ENCODE peak calls at places on chromosomes 7 and 10, in eight cellular contexts. One of them, this sample, is unnamed.

GRCh38 chr10:49303711-49304110 is 4.7 kb downstream of the C10orf71 start:
- DNase-seq in islet precursor cell: no peak
- DNase-seq in immature natural killer cell: no peak
- DNase-seq in lung microvascular endothelial cell: no peak
- DNase-seq in pulmonary artery endothelial cell: no peak
- DNase-seq in COR-L47: no peak
- DNase-seq in progenitor cell of endocrine pancreas: no peak
- DNase-seq in cardiac fibroblast: no peak
- DNase-seq in this sample: peak; percentile 62

GRCh38 chr10:14244147-14244546 is 86.6 kb downstream of the FRMD4A start:
- DNase-seq in islet precursor cell: peak; percentile 76
- DNase-seq in immature natural killer cell: no peak
- DNase-seq in lung microvascular endothelial cell: peak; percentile 6
- DNase-seq in pulmonary artery endothelial cell: no peak
- DNase-seq in COR-L47: no peak
- DNase-seq in progenitor cell of endocrine pancreas: no peak
- DNase-seq in cardiac fibroblast: peak; percentile 6
- DNase-seq in this sample: peak; percentile 81

GRCh38 chr7:88243345-88243909 is 23.6 kb upstream of the SRI start:
- DNase-seq in islet precursor cell: peak; percentile 68
- DNase-seq in immature natural killer cell: no peak
- DNase-seq in lung microvascular endothelial cell: peak; percentile 90
- DNase-seq in pulmonary artery endothelial cell: no peak
- DNase-seq in COR-L47: peak; percentile 61
- DNase-seq in progenitor cell of endocrine pancreas: no peak
- DNase-seq in cardiac fibroblast: peak; percentile 69
- DNase-seq in this sample: peak; percentile 69

GRCh38 chr7:132489776-132490237 is 86.5 kb downstream of the PLXNA4 start:
- DNase-seq in islet precursor cell: no peak
- DNase-seq in immature natural killer cell: no peak
- DNase-seq in lung microvascular endothelial cell: no peak
- DNase-seq in pulmonary artery endothelial cell: no peak
- DNase-seq in COR-L47: no peak
- DNase-seq in progenitor cell of endocrine pancreas: no peak
- DNase-seq in cardiac fibroblast: no peak
- DNase-seq in this sample: no peak

GRCh38 chr7:75740846-75741497 is 2.2 kb upstream of the HIP1 start:
- DNase-seq in islet precursor cell: no peak
- DNase-seq in immature natural killer cell: no peak
- DNase-seq in lung microvascular endothelial cell: no peak
- DNase-seq in pulmonary artery endothelial cell: no peak
- DNase-seq in COR-L47: no peak
- DNase-seq in progenitor cell of endocrine pancreas: no peak
- DNase-seq in cardiac fibroblast: peak; percentile 44
- DNase-seq in this sample: peak; percentile 71

GRCh38 chr7:115328018-115328417 is 406.1 kb downstream of the MDFIC start:
- DNase-seq in islet precursor cell: no peak
- DNase-seq in immature natural killer cell: no peak
- DNase-seq in lung microvascular endothelial cell: no peak
- DNase-seq in pulmonary artery endothelial cell: no peak
- DNase-seq in COR-L47: no peak
- DNase-seq in progenitor cell of endocrine pancreas: no peak
- DNase-seq in cardiac fibroblast: no peak
- DNase-seq in this sample: no peak

GRCh38 chr10:120415709-120416330 is 41.2 kb upstream of the PLPP4 start:
- DNase-seq in islet precursor cell: no peak
- DNase-seq in immature natural killer cell: no peak
- DNase-seq in lung microvascular endothelial cell: no peak
- DNase-seq in pulmonary artery endothelial cell: no peak
- DNase-seq in COR-L47: no peak
- DNase-seq in progenitor cell of endocrine pancreas: no peak
- DNase-seq in cardiac fibroblast: peak; percentile 60
- DNase-seq in this sample: no peak

GRCh38 chr7:8109196-8110022 is 140.8 kb downstream of the GLCCI1 start:
- DNase-seq in islet precursor cell: peak; percentile 64
- DNase-seq in immature natural killer cell: no peak
- DNase-seq in lung microvascular endothelial cell: no peak
- DNase-seq in pulmonary artery endothelial cell: no peak
- DNase-seq in COR-L47: no peak
- DNase-seq in progenitor cell of endocrine pancreas: no peak
- DNase-seq in cardiac fibroblast: peak; percentile 21
- DNase-seq in this sample: no peak

GRCh38 chr7:1230411-1231213 is 2.1 kb upstream of the UNCX start:
- DNase-seq in islet precursor cell: peak; percentile 51
- DNase-seq in immature natural killer cell: no peak
- DNase-seq in lung microvascular endothelial cell: no peak
- DNase-seq in pulmonary artery endothelial cell: no peak
- DNase-seq in COR-L47: no peak
- DNase-seq in progenitor cell of endocrine pancreas: no peak
- DNase-seq in cardiac fibroblast: no peak
- DNase-seq in this sample: peak; percentile 66

GRCh38 chr7:137909042-137909441 is 62.3 kb upstream of the DGKI start:
- DNase-seq in islet precursor cell: no peak
- DNase-seq in immature natural killer cell: no peak
- DNase-seq in lung microvascular endothelial cell: no peak
- DNase-seq in pulmonary artery endothelial cell: no peak
- DNase-seq in COR-L47: no peak
- DNase-seq in progenitor cell of endocrine pancreas: no peak
- DNase-seq in cardiac fibroblast: no peak
- DNase-seq in this sample: no peak

GRCh38 chr7:128192497-128193142 is 48.5 kb upstream of the LEP start:
- DNase-seq in islet precursor cell: peak; percentile 27
- DNase-seq in immature natural killer cell: no peak
- DNase-seq in lung microvascular endothelial cell: no peak
- DNase-seq in pulmonary artery endothelial cell: no peak
- DNase-seq in COR-L47: no peak
- DNase-seq in progenitor cell of endocrine pancreas: no peak
- DNase-seq in cardiac fibroblast: no peak
- DNase-seq in this sample: no peak

GRCh38 chr7:116809636-116810266 is 52.6 kb upstream of the CAPZA2 start:
- DNase-seq in islet precursor cell: no peak
- DNase-seq in immature natural killer cell: peak; percentile 18
- DNase-seq in lung microvascular endothelial cell: peak; percentile 84
- DNase-seq in pulmonary artery endothelial cell: peak; percentile 37
- DNase-seq in COR-L47: peak; percentile 72
- DNase-seq in progenitor cell of endocrine pancreas: no peak
- DNase-seq in cardiac fibroblast: peak; percentile 85
- DNase-seq in this sample: no peak

GRCh38 chr10:84193327-84193726 is 1.0 kb upstream of the CDHR1 start:
- DNase-seq in islet precursor cell: peak; percentile 28
- DNase-seq in immature natural killer cell: no peak
- DNase-seq in lung microvascular endothelial cell: no peak
- DNase-seq in pulmonary artery endothelial cell: no peak
- DNase-seq in COR-L47: no peak
- DNase-seq in progenitor cell of endocrine pancreas: no peak
- DNase-seq in cardiac fibroblast: no peak
- DNase-seq in this sample: no peak

GRCh38 chr10:83373659-83374058 is 765.6 kb upstream of the GHITM start:
- DNase-seq in islet precursor cell: no peak
- DNase-seq in immature natural killer cell: no peak
- DNase-seq in lung microvascular endothelial cell: no peak
- DNase-seq in pulmonary artery endothelial cell: no peak
- DNase-seq in COR-L47: no peak
- DNase-seq in progenitor cell of endocrine pancreas: no peak
- DNase-seq in cardiac fibroblast: peak; percentile 52
- DNase-seq in this sample: peak; percentile 80

GRCh38 chr7:7099584-7100014 is 82.7 kb upstream of the C1GALT1 start:
- DNase-seq in islet precursor cell: peak; percentile 100
- DNase-seq in immature natural killer cell: no peak
- DNase-seq in lung microvascular endothelial cell: peak; percentile 72
- DNase-seq in pulmonary artery endothelial cell: peak; percentile 95
- DNase-seq in COR-L47: no peak
- DNase-seq in progenitor cell of endocrine pancreas: peak; percentile 32
- DNase-seq in cardiac fibroblast: peak; percentile 96
- DNase-seq in this sample: peak; percentile 97

GRCh38 chr7:77276120-77276519 is 76.5 kb upstream of the FGL2 start:
- DNase-seq in islet precursor cell: no peak
- DNase-seq in immature natural killer cell: peak; percentile 16
- DNase-seq in lung microvascular endothelial cell: no peak
- DNase-seq in pulmonary artery endothelial cell: no peak
- DNase-seq in COR-L47: no peak
- DNase-seq in progenitor cell of endocrine pancreas: no peak
- DNase-seq in cardiac fibroblast: peak; percentile 2
- DNase-seq in this sample: no peak

GRCh38 chr7:36224916-36225858 is 72.1 kb downstream of the EEPD1 start:
- DNase-seq in islet precursor cell: no peak
- DNase-seq in immature natural killer cell: no peak
- DNase-seq in lung microvascular endothelial cell: no peak
- DNase-seq in pulmonary artery endothelial cell: no peak
- DNase-seq in COR-L47: no peak
- DNase-seq in progenitor cell of endocrine pancreas: no peak
- DNase-seq in cardiac fibroblast: no peak
- DNase-seq in this sample: no peak

GRCh38 chr10:131570716-131571307 is 259.3 kb upstream of the TCERG1L start:
- DNase-seq in islet precursor cell: peak; percentile 38
- DNase-seq in immature natural killer cell: no peak
- DNase-seq in lung microvascular endothelial cell: no peak
- DNase-seq in pulmonary artery endothelial cell: no peak
- DNase-seq in COR-L47: no peak
- DNase-seq in progenitor cell of endocrine pancreas: no peak
- DNase-seq in cardiac fibroblast: no peak
- DNase-seq in this sample: peak; percentile 36

GRCh38 chr7:27110977-27111752 is 8.7 kb upstream of the HOXA2 start:
- DNase-seq in islet precursor cell: peak; percentile 51
- DNase-seq in immature natural killer cell: no peak
- DNase-seq in lung microvascular endothelial cell: peak; percentile 79
- DNase-seq in pulmonary artery endothelial cell: no peak
- DNase-seq in COR-L47: no peak
- DNase-seq in progenitor cell of endocrine pancreas: no peak
- DNase-seq in cardiac fibroblast: peak; percentile 34
- DNase-seq in this sample: no peak

GRCh38 chr10:50470798-50471582 is 152.8 kb downstream of the SGMS1 start:
- DNase-seq in islet precursor cell: peak; percentile 54
- DNase-seq in immature natural killer cell: no peak
- DNase-seq in lung microvascular endothelial cell: no peak
- DNase-seq in pulmonary artery endothelial cell: no peak
- DNase-seq in COR-L47: no peak
- DNase-seq in progenitor cell of endocrine pancreas: no peak
- DNase-seq in cardiac fibroblast: no peak
- DNase-seq in this sample: no peak

GRCh38 chr7:97697396-97697795 is 34.5 kb upstream of the TAC1 start:
- DNase-seq in islet precursor cell: no peak
- DNase-seq in immature natural killer cell: no peak
- DNase-seq in lung microvascular endothelial cell: no peak
- DNase-seq in pulmonary artery endothelial cell: no peak
- DNase-seq in COR-L47: no peak
- DNase-seq in progenitor cell of endocrine pancreas: no peak
- DNase-seq in cardiac fibroblast: no peak
- DNase-seq in this sample: no peak

GRCh38 chr10:77949167-77949566 is 22.6 kb upstream of the DLG5 start:
- DNase-seq in islet precursor cell: peak; percentile 99
- DNase-seq in immature natural killer cell: no peak
- DNase-seq in lung microvascular endothelial cell: no peak
- DNase-seq in pulmonary artery endothelial cell: no peak
- DNase-seq in COR-L47: no peak
- DNase-seq in progenitor cell of endocrine pancreas: no peak
- DNase-seq in cardiac fibroblast: peak; percentile 66
- DNase-seq in this sample: peak; percentile 97

GRCh38 chr7:26426096-26426495 is 134.4 kb downstream of the SNX10 start:
- DNase-seq in islet precursor cell: no peak
- DNase-seq in immature natural killer cell: no peak
- DNase-seq in lung microvascular endothelial cell: no peak
- DNase-seq in pulmonary artery endothelial cell: no peak
- DNase-seq in COR-L47: no peak
- DNase-seq in progenitor cell of endocrine pancreas: no peak
- DNase-seq in cardiac fibroblast: no peak
- DNase-seq in this sample: no peak

GRCh38 chr10:75356484-75356883 is 45.1 kb downstream of the ZNF503 start:
- DNase-seq in islet precursor cell: no peak
- DNase-seq in immature natural killer cell: no peak
- DNase-seq in lung microvascular endothelial cell: no peak
- DNase-seq in pulmonary artery endothelial cell: no peak
- DNase-seq in COR-L47: no peak
- DNase-seq in progenitor cell of endocrine pancreas: no peak
- DNase-seq in cardiac fibroblast: no peak
- DNase-seq in this sample: peak; percentile 64

GRCh38 chr10:86284355-86285105 is 82.1 kb downstream of the GRID1 start:
- DNase-seq in islet precursor cell: peak; percentile 40
- DNase-seq in immature natural killer cell: no peak
- DNase-seq in lung microvascular endothelial cell: no peak
- DNase-seq in pulmonary artery endothelial cell: no peak
- DNase-seq in COR-L47: no peak
- DNase-seq in progenitor cell of endocrine pancreas: no peak
- DNase-seq in cardiac fibroblast: no peak
- DNase-seq in this sample: peak; percentile 28

GRCh38 chr7:20113423-20114027 is 103.7 kb downstream of the MACC1 start:
- DNase-seq in islet precursor cell: no peak
- DNase-seq in immature natural killer cell: no peak
- DNase-seq in lung microvascular endothelial cell: no peak
- DNase-seq in pulmonary artery endothelial cell: no peak
- DNase-seq in COR-L47: no peak
- DNase-seq in progenitor cell of endocrine pancreas: no peak
- DNase-seq in cardiac fibroblast: no peak
- DNase-seq in this sample: no peak

GRCh38 chr10:105714728-105715127 is 1073.6 kb downstream of the SORCS3 start:
- DNase-seq in islet precursor cell: peak; percentile 51
- DNase-seq in immature natural killer cell: no peak
- DNase-seq in lung microvascular endothelial cell: no peak
- DNase-seq in pulmonary artery endothelial cell: no peak
- DNase-seq in COR-L47: no peak
- DNase-seq in progenitor cell of endocrine pancreas: no peak
- DNase-seq in cardiac fibroblast: no peak
- DNase-seq in this sample: no peak

GRCh38 chr10:97291357-97292096 is 910 bp downstream of the ARHGAP19 start:
- DNase-seq in islet precursor cell: no peak
- DNase-seq in immature natural killer cell: no peak
- DNase-seq in lung microvascular endothelial cell: no peak
- DNase-seq in pulmonary artery endothelial cell: no peak
- DNase-seq in COR-L47: no peak
- DNase-seq in progenitor cell of endocrine pancreas: no peak
- DNase-seq in cardiac fibroblast: no peak
- DNase-seq in this sample: no peak

GRCh38 chr10:283916-284356 is 148.7 kb downstream of the ZMYND11 start:
- DNase-seq in islet precursor cell: no peak
- DNase-seq in immature natural killer cell: no peak
- DNase-seq in lung microvascular endothelial cell: no peak
- DNase-seq in pulmonary artery endothelial cell: no peak
- DNase-seq in COR-L47: no peak
- DNase-seq in progenitor cell of endocrine pancreas: no peak
- DNase-seq in cardiac fibroblast: no peak
- DNase-seq in this sample: no peak

GRCh38 chr7:137882806-137883205 is 36.0 kb upstream of the DGKI start:
- DNase-seq in islet precursor cell: no peak
- DNase-seq in immature natural killer cell: no peak
- DNase-seq in lung microvascular endothelial cell: peak; percentile 90
- DNase-seq in pulmonary artery endothelial cell: no peak
- DNase-seq in COR-L47: no peak
- DNase-seq in progenitor cell of endocrine pancreas: no peak
- DNase-seq in cardiac fibroblast: peak; percentile 66
- DNase-seq in this sample: no peak

GRCh38 chr7:101690061-101690460 is 61.0 kb upstream of the MYL10 start:
- DNase-seq in islet precursor cell: no peak
- DNase-seq in immature natural killer cell: no peak
- DNase-seq in lung microvascular endothelial cell: no peak
- DNase-seq in pulmonary artery endothelial cell: no peak
- DNase-seq in COR-L47: no peak
- DNase-seq in progenitor cell of endocrine pancreas: no peak
- DNase-seq in cardiac fibroblast: no peak
- DNase-seq in this sample: no peak

GRCh38 chr10:51524041-51524440 is 175.4 kb downstream of the CSTF2T start:
- DNase-seq in islet precursor cell: no peak
- DNase-seq in immature natural killer cell: no peak
- DNase-seq in lung microvascular endothelial cell: no peak
- DNase-seq in pulmonary artery endothelial cell: no peak
- DNase-seq in COR-L47: no peak
- DNase-seq in progenitor cell of endocrine pancreas: no peak
- DNase-seq in cardiac fibroblast: peak; percentile 64
- DNase-seq in this sample: no peak

GRCh38 chr7:90383422-90383821 is 19.8 kb upstream of the CLDN12 start:
- DNase-seq in islet precursor cell: no peak
- DNase-seq in immature natural killer cell: no peak
- DNase-seq in lung microvascular endothelial cell: no peak
- DNase-seq in pulmonary artery endothelial cell: no peak
- DNase-seq in COR-L47: no peak
- DNase-seq in progenitor cell of endocrine pancreas: no peak
- DNase-seq in cardiac fibroblast: peak; percentile 83
- DNase-seq in this sample: no peak

This sample was measured in endodermal cell.